ENCODE peak calls at places on chromosomes 6 and 20, in four cellular contexts. One of them, this sample, is unnamed.

GRCh38 chr6:42104095-42104806 is 38.2 kb downstream of the C6orf132 start:
- DNase-seq in MM.1S: peak; percentile 56
- DNase-seq in B cell: peak; percentile 87
- DNase-seq in fibroblast of mammary gland: peak; percentile 81
- DNase-seq in this sample: peak; percentile 77

GRCh38 chr6:21103626-21104224 is 489.8 kb upstream of the SOX4 start:
- DNase-seq in MM.1S: no peak
- DNase-seq in fibroblast of mammary gland: no peak
- DNase-seq in B cell: no peak
- DNase-seq in this sample: no peak

GRCh38 chr6:135202821-135203220 is 21.7 kb downstream of the MYB start:
- DNase-seq in fibroblast of mammary gland: no peak
- DNase-seq in B cell: no peak
- DNase-seq in MM.1S: no peak
- DNase-seq in this sample: no peak

GRCh38 chr20:25118529-25118928 is 36.6 kb upstream of the VSX1 start:
- DNase-seq in B cell: no peak
- DNase-seq in MM.1S: no peak
- DNase-seq in fibroblast of mammary gland: no peak
- DNase-seq in this sample: no peak

GRCh38 chr6:7541175-7542064 is at the start of gene DSP:
- DNase-seq in B cell: peak; percentile 68
- DNase-seq in MM.1S: peak; percentile 66
- DNase-seq in fibroblast of mammary gland: no peak
- DNase-seq in this sample: no peak

GRCh38 chr6:100554228-100554627 is 89.5 kb upstream of the SIM1 start:
- DNase-seq in fibroblast of mammary gland: no peak
- DNase-seq in MM.1S: no peak
- DNase-seq in B cell: no peak
- DNase-seq in this sample: no peak

GRCh38 chr6:160265869-160266476 is 7.4 kb upstream of the SLC22A2 start:
- DNase-seq in B cell: no peak
- DNase-seq in MM.1S: peak; percentile 36
- DNase-seq in fibroblast of mammary gland: no peak
- DNase-seq in this sample: peak; percentile 13

GRCh38 chr20:46220808-46221207 is 87.5 kb downstream of the CDH22 start:
- DNase-seq in MM.1S: no peak
- DNase-seq in B cell: no peak
- DNase-seq in fibroblast of mammary gland: no peak
- DNase-seq in this sample: no peak

GRCh38 chr6:18047406-18047805 is 60.0 kb upstream of the KIF13A start:
- DNase-seq in fibroblast of mammary gland: peak; percentile 67
- DNase-seq in B cell: no peak
- DNase-seq in MM.1S: no peak
- DNase-seq in this sample: peak; percentile 72

GRCh38 chr6:15911753-15912504 is 217.0 kb upstream of the MYLIP start:
- DNase-seq in MM.1S: no peak
- DNase-seq in fibroblast of mammary gland: no peak
- DNase-seq in B cell: no peak
- DNase-seq in this sample: no peak

GRCh38 chr6:36333889-36334288 is 2.8 kb downstream of the BNIP5 start:
- DNase-seq in B cell: no peak
- DNase-seq in fibroblast of mammary gland: no peak
- DNase-seq in MM.1S: no peak
- DNase-seq in this sample: peak; percentile 35

GRCh38 chr6:17790486-17790885 is 83.8 kb upstream of the NUP153 start:
- DNase-seq in B cell: no peak
- DNase-seq in MM.1S: no peak
- DNase-seq in fibroblast of mammary gland: peak; percentile 31
- DNase-seq in this sample: no peak

GRCh38 chr20:17808357-17808756 is 108.6 kb downstream of the BANF2 start:
- DNase-seq in B cell: no peak
- DNase-seq in fibroblast of mammary gland: peak; percentile 94
- DNase-seq in MM.1S: no peak
- DNase-seq in this sample: peak; percentile 82

GRCh38 chr6:111573892-111574800 is 31.5 kb downstream of the TRAF3IP2 start:
- DNase-seq in B cell: no peak
- DNase-seq in MM.1S: no peak
- DNase-seq in fibroblast of mammary gland: peak; percentile 98
- DNase-seq in this sample: peak; percentile 90

GRCh38 chr6:165830761-165831160 is 167.7 kb upstream of the PDE10A start:
- DNase-seq in B cell: no peak
- DNase-seq in MM.1S: no peak
- DNase-seq in fibroblast of mammary gland: no peak
- DNase-seq in this sample: no peak

GRCh38 chr20:3744806-3745685 is 12.6 kb downstream of the HSPA12B start:
- DNase-seq in B cell: peak; percentile 77
- DNase-seq in MM.1S: peak; percentile 29
- DNase-seq in fibroblast of mammary gland: peak; percentile 32
- DNase-seq in this sample: no peak

GRCh38 chr20:43492101-43492500 is 15.4 kb upstream of the L3MBTL1 start:
- DNase-seq in fibroblast of mammary gland: no peak
- DNase-seq in MM.1S: no peak
- DNase-seq in B cell: no peak
- DNase-seq in this sample: no peak

GRCh38 chr6:85005494-85005893 is 241.1 kb upstream of the TBX18 start:
- DNase-seq in B cell: no peak
- DNase-seq in MM.1S: no peak
- DNase-seq in fibroblast of mammary gland: no peak
- DNase-seq in this sample: no peak

GRCh38 chr6:152575186-152575585 is 62.0 kb downstream of the SYNE1 start:
- DNase-seq in fibroblast of mammary gland: no peak
- DNase-seq in MM.1S: no peak
- DNase-seq in B cell: no peak
- DNase-seq in this sample: no peak

GRCh38 chr20:33124994-33125393 is 43.0 kb upstream of the BPIFA2 start:
- DNase-seq in MM.1S: no peak
- DNase-seq in B cell: no peak
- DNase-seq in fibroblast of mammary gland: no peak
- DNase-seq in this sample: no peak

GRCh38 chr20:31260326-31260932 is 3.0 kb downstream of the DEFB115 start:
- DNase-seq in MM.1S: peak; percentile 36
- DNase-seq in fibroblast of mammary gland: no peak
- DNase-seq in B cell: no peak
- DNase-seq in this sample: no peak

GRCh38 chr6:89828988-89829590 is 591 bp upstream of the CASP8AP2 start:
- DNase-seq in fibroblast of mammary gland: peak; percentile 18
- DNase-seq in B cell: peak; percentile 44
- DNase-seq in MM.1S: peak; percentile 23
- DNase-seq in this sample: no peak

GRCh38 chr6:154792761-154793160 is 59.5 kb downstream of the SCAF8 start:
- DNase-seq in MM.1S: no peak
- DNase-seq in fibroblast of mammary gland: no peak
- DNase-seq in B cell: no peak
- DNase-seq in this sample: no peak

GRCh38 chr6:25298508-25298834 is 19.3 kb downstream of the CARMIL1 start:
- DNase-seq in B cell: no peak
- DNase-seq in fibroblast of mammary gland: no peak
- DNase-seq in MM.1S: no peak
- DNase-seq in this sample: peak; percentile 27

GRCh38 chr6:34027939-34028441 is 117.9 kb downstream of the GRM4 start:
- DNase-seq in B cell: no peak
- DNase-seq in MM.1S: no peak
- DNase-seq in fibroblast of mammary gland: no peak
- DNase-seq in this sample: no peak

GRCh38 chr6:11469684-11470083 is 67.9 kb upstream of the TMEM170B start:
- DNase-seq in B cell: no peak
- DNase-seq in MM.1S: no peak
- DNase-seq in fibroblast of mammary gland: no peak
- DNase-seq in this sample: no peak

GRCh38 chr6:25883991-25884390 is 9.9 kb upstream of the SLC17A3 start:
- DNase-seq in B cell: no peak
- DNase-seq in MM.1S: no peak
- DNase-seq in fibroblast of mammary gland: peak; percentile 88
- DNase-seq in this sample: peak; percentile 71

GRCh38 chr6:137136065-137136464 is 37.4 kb downstream of the IL22RA2 start:
- DNase-seq in MM.1S: no peak
- DNase-seq in fibroblast of mammary gland: peak; percentile 36
- DNase-seq in B cell: no peak
- DNase-seq in this sample: peak; percentile 35

GRCh38 chr20:16212790-16213189 is 360.5 kb downstream of the KIF16B start:
- DNase-seq in B cell: no peak
- DNase-seq in fibroblast of mammary gland: no peak
- DNase-seq in MM.1S: no peak
- DNase-seq in this sample: no peak

GRCh38 chr20:341682-342081 is 5.2 kb upstream of the NRSN2 start:
- DNase-seq in fibroblast of mammary gland: peak; percentile 96
- DNase-seq in B cell: no peak
- DNase-seq in MM.1S: no peak
- DNase-seq in this sample: peak; percentile 76

GRCh38 chr6:87697581-87698552 is 4.2 kb downstream of the AKIRIN2 start:
- DNase-seq in MM.1S: no peak
- DNase-seq in fibroblast of mammary gland: peak; percentile 91
- DNase-seq in B cell: no peak
- DNase-seq in this sample: peak; percentile 92

GRCh38 chr6:3389390-3390167 is 67.3 kb downstream of the SLC22A23 start:
- DNase-seq in B cell: no peak
- DNase-seq in MM.1S: no peak
- DNase-seq in fibroblast of mammary gland: peak; percentile 94
- DNase-seq in this sample: peak; percentile 98

GRCh38 chr6:43836507-43836906 is 66.5 kb downstream of the VEGFA start:
- DNase-seq in B cell: no peak
- DNase-seq in MM.1S: no peak
- DNase-seq in fibroblast of mammary gland: peak; percentile 40
- DNase-seq in this sample: no peak

GRCh38 chr6:10676403-10676802 is 18.0 kb downstream of the C6orf52 start:
- DNase-seq in B cell: no peak
- DNase-seq in MM.1S: no peak
- DNase-seq in fibroblast of mammary gland: no peak
- DNase-seq in this sample: no peak

GRCh38 chr20:1469306-1469905 is 2.8 kb upstream of the NSFL1C start:
- DNase-seq in MM.1S: no peak
- DNase-seq in fibroblast of mammary gland: no peak
- DNase-seq in B cell: no peak
- DNase-seq in this sample: no peak

GRCh38 chr20:39282619-39283092 is 320.5 kb downstream of the DHX35 start:
- DNase-seq in MM.1S: no peak
- DNase-seq in fibroblast of mammary gland: no peak
- DNase-seq in B cell: no peak
- DNase-seq in this sample: no peak

GRCh38 chr6:136408205-136408604 is 118.6 kb upstream of the BCLAF1 start:
- DNase-seq in MM.1S: no peak
- DNase-seq in B cell: no peak
- DNase-seq in fibroblast of mammary gland: peak; percentile 70
- DNase-seq in this sample: peak; percentile 40

GRCh38 chr6:13217206-13217905 is 111.0 kb downstream of the TBC1D7 start:
- DNase-seq in MM.1S: peak; percentile 54
- DNase-seq in B cell: no peak
- DNase-seq in fibroblast of mammary gland: no peak
- DNase-seq in this sample: peak; percentile 56

DNA sequence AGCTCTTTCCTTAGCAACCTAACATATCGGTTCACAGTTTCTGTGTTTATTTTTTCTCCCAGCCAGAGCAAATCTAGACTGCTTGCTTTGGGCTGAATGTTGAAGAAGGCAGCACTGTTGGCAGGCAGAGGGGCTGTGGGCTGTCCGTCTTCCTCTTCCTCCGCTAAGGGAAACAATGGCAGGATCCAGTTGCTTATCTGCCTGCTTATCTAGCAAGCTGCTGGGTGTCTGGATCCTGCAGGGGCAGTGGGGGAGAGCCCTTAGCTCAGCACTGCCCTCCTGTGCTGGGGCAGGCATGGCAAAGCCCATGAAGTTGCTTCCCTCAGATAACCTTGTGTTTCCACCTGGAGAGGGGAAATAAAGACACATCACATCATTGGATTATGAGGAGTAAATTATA is 92.7 kb upstream of the CD93 start:
- DNase-seq in MM.1S: no peak
- DNase-seq in fibroblast of mammary gland: no peak
- DNase-seq in B cell: no peak
- DNase-seq in this sample: peak; percentile 60
- TF ChIP-seq CTCF in MM.1S: no peak
- TF ChIP-seq CTCF in fibroblast of mammary gland: no peak
- TF ChIP-seq CTCF in B cell: no peak
- TF ChIP-seq CTCF in this sample: peak; percentile 46

DNA sequence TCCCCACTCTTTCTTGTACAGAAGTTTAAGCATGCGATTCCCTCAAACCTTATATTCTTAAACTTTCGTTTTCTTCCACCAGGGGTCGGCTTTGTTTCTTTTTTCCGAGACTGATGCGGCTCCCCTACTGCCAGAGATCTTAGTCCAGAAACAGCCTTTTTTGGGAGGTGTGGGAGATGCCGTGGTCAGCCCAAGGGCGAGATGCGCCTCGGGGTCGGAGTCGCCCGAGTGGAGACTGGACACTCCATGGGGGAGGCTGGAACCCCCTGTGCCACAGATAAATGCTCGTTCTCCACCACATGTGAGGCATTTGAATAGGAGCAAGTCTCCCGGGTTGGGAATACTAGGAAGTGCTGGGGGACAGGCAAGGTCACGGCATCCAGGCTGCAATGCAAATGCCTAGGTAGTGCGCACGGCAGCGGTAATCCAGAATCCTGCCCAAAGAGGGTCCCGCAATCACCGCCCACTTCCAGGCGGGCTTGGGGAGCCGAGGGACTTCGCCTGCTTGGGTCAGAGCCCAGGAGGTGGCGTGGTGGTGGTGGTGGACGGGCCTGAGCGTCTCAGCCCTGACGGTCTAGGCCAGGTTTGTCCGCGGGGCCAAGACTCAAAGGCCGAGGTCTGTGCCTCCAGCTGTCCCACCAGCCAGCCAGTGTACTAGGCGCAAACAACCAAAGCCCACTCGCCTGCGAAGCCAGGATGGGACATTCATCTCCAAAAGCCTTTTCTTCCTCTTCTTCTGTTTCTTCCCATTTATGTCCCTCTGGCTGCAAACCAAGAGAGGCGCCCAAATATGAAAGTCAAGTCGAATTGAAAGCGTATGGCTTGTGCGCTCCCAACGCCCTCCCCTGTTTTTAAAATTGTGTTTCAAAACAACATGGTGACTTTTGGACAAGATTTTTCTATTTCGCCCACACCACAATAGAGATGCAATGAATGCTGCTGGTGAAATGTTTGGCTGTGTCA is 39.3 kb upstream of the OSTM1 start:
- DNase-seq in fibroblast of mammary gland: peak; percentile 58
- DNase-seq in MM.1S: peak; percentile 46
- DNase-seq in B cell: peak; percentile 65
- DNase-seq in this sample: peak; percentile 75
- TF ChIP-seq CTCF in fibroblast of mammary gland: peak; percentile 55
- TF ChIP-seq CTCF in MM.1S: peak; percentile 45
- TF ChIP-seq CTCF in B cell: peak; percentile 74
- TF ChIP-seq CTCF in this sample: peak; percentile 59

DNA sequence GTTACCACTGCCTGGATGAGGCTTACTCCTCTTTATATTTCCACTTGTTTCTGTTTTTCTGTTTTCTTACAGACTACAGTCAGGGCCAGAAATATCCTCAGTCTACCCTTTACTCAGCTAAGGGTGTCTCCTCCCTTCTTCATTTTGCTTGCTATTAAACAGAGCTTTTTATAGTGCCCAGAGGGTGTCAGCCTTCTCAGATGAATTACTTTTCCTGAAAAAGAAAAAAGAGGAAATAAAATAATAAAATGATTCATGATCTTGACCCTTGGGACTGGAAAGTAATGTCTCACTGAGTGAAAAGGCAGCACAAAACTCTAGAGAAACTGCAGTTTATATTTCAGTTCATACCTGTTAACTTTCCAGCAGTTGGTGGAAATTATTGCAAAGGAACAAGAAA is 170.7 kb downstream of the IBTK start:
- DNase-seq in B cell: no peak
- DNase-seq in MM.1S: no peak
- DNase-seq in fibroblast of mammary gland: peak; percentile 52
- DNase-seq in this sample: peak; percentile 45
- TF ChIP-seq CTCF in B cell: no peak
- TF ChIP-seq CTCF in MM.1S: no peak
- TF ChIP-seq CTCF in fibroblast of mammary gland: peak; percentile 18
- TF ChIP-seq CTCF in this sample: no peak

GRCh38 chr6:50815436-50816114 is 3.1 kb upstream of the TFAP2B start:
- DNase-seq in MM.1S: peak; percentile 32
- DNase-seq in fibroblast of mammary gland: peak; percentile 15
- DNase-seq in B cell: no peak
- DNase-seq in this sample: peak; percentile 40
- TF ChIP-seq CTCF in MM.1S: peak; percentile 59
- TF ChIP-seq CTCF in fibroblast of mammary gland: peak; percentile 45
- TF ChIP-seq CTCF in B cell: no peak
- TF ChIP-seq CTCF in this sample: peak; percentile 52